ENCODE peak calls at places on chromosomes 3 and 15, in nine cellular contexts. C is fibroblast of the aortic adventitia, K is PC-3, L is fibroblast of lung, G is body of pancreas, B is transverse colon, D is fibroblast of pulmonary artery, R is adrenal gland, S is spleen. J is an unnamed sample.

GRCh38 chr3:197298341-197298857 is at the start of gene DLG1:
- DNase-seq in D (peak), B (peak), G (peak), C (peak), S (peak), R (peak), L (peak), K (peak), J (peak)

GRCh38 chr3:108757404-108757982 is at the start of gene RETNLB:
- DNase-seq in L (no peak), S (no peak), B (peak), K (no peak), C (no peak), G (peak), D (no peak), R (no peak), J (no peak)

GRCh38 chr3:129576514-129577345 is 29.7 kb downstream of the PLXND1 start:
- DNase-seq in B (peak), C (no peak), G (peak), S (peak), D (no peak), K (no peak), L (no peak), R (no peak), J (no peak)

GRCh38 chr15:52382647-52383046 is 87.0 kb upstream of the MYO5C start:
- DNase-seq in K (no peak), C (no peak), B (no peak), R (no peak), D (no peak), S (no peak), G (no peak), L (no peak), J (no peak)

GRCh38 chr3:144775581-144775980 is 804.0 kb downstream of the DIPK2A start:
- DNase-seq in C (no peak), K (no peak), D (no peak), R (no peak), G (no peak), L (no peak), S (no peak), B (no peak), J (no peak)

GRCh38 chr3:131586277-131586676 is 83.5 kb upstream of the MRPL3 start:
- DNase-seq in G (no peak), K (no peak), B (no peak), S (no peak), D (no peak), L (no peak), C (no peak), R (no peak), J (no peak)

GRCh38 chr15:48555244-48555804 is 90.2 kb downstream of the FBN1 start:
- DNase-seq in K (no peak), C (peak), L (peak), G (no peak), S (no peak), D (no peak), R (no peak), B (no peak), J (no peak)

GRCh38 chr3:107308716-107309115 is 68.5 kb upstream of the CCDC54 start:
- DNase-seq in L (no peak), K (no peak), B (no peak), G (no peak), C (no peak), S (no peak), R (no peak), D (no peak), J (no peak)

GRCh38 chr15:74209997-74210573 is 7.5 kb upstream of the STRA6 start:
- DNase-seq in G (peak), C (peak), L (peak), B (no peak), R (no peak), S (no peak), K (no peak), D (peak), J (no peak)

GRCh38 chr3:16521580-16521941 is 8.1 kb upstream of the RFTN1 start:
- DNase-seq in C (peak), K (no peak), G (no peak), S (no peak), R (no peak), D (no peak), B (no peak), L (no peak), J (no peak)

GRCh38 chr3:106255870-106256248 is 387.0 kb upstream of the CBLB start:
- DNase-seq in D (no peak), L (no peak), K (no peak), R (no peak), B (peak), G (no peak), S (peak), C (no peak), J (no peak)

GRCh38 chr3:38095687-38096483 is 41.0 kb downstream of the ACAA1 start:
- DNase-seq in L (no peak), C (no peak), R (no peak), K (no peak), S (no peak), B (no peak), D (no peak), G (no peak), J (no peak)

GRCh38 chr3:194852836-194853508 is 167.3 kb downstream of the FAM43A start:
- DNase-seq in L (no peak), D (no peak), B (no peak), G (peak), S (peak), C (no peak), K (peak), R (no peak), J (peak)

GRCh38 chr3:35965908-35966307 is 326.6 kb downstream of the ARPP21 start:
- DNase-seq in L (peak), K (peak), S (no peak), D (peak), G (no peak), C (peak), B (no peak), R (no peak), J (no peak)

GRCh38 chr15:75577401-75578205 is 1.5 kb downstream of the PTPN9 start:
- DNase-seq in L (peak), C (peak), K (peak), G (no peak), B (no peak), R (no peak), S (no peak), D (peak), J (no peak)

GRCh38 chr3:172352786-172353185 is 95.5 kb downstream of the GHSR start:
- DNase-seq in B (no peak), S (no peak), C (no peak), G (no peak), R (no peak), K (no peak), D (no peak), L (no peak), J (no peak)

GRCh38 chr15:56038015-56038414 is 44.6 kb upstream of the NEDD4 start:
- DNase-seq in C (peak), R (no peak), D (peak), G (no peak), K (no peak), S (no peak), L (no peak), B (no peak), J (no peak)

GRCh38 chr3:88810455-88810854 is 297.0 kb upstream of the EPHA3 start:
- DNase-seq in L (peak), C (peak), K (no peak), R (no peak), B (no peak), D (peak), G (no peak), S (no peak), J (no peak)

GRCh38 chr3:46881819-46882376 is 4.4 kb downstream of the PTH1R start:
- DNase-seq in L (peak), K (no peak), G (peak), S (no peak), B (peak), D (no peak), C (no peak), R (no peak), J (peak)

GRCh38 chr3:151357461-151357850 is 27.1 kb downstream of the P2RY12 start:
- DNase-seq in K (no peak), S (no peak), D (no peak), R (no peak), B (no peak), G (no peak), L (peak), C (peak), J (no peak)

GRCh38 chr3:123941150-123941941 is 19.7 kb downstream of the CCDC14 start:
- DNase-seq in K (no peak), B (no peak), S (no peak), R (no peak), L (peak), D (peak), G (no peak), C (peak), J (no peak)

GRCh38 chr3:111244760-111245159 is 173.1 kb downstream of the NECTIN3 start:
- DNase-seq in R (no peak), D (no peak), G (no peak), C (no peak), L (peak), S (no peak), B (no peak), K (no peak), J (no peak)

GRCh38 chr15:51756482-51756881 is 5.1 kb downstream of the TMOD2 start:
- DNase-seq in R (no peak), G (no peak), B (no peak), K (no peak), S (no peak), C (no peak), L (no peak), D (no peak), J (no peak)

GRCh38 chr15:68201153-68201878 is 3.8 kb downstream of the CALML4 start:
- DNase-seq in K (no peak), D (no peak), C (no peak), B (no peak), G (no peak), S (no peak), R (no peak), L (no peak), J (no peak)

GRCh38 chr15:96838088-96838487 is 507.6 kb downstream of the NR2F2 start:
- DNase-seq in R (no peak), K (no peak), L (peak), B (no peak), G (no peak), D (peak), S (no peak), C (peak), J (no peak)

GRCh38 chr15:89822030-89822429 is 7.4 kb upstream of the ANPEP start:
- DNase-seq in K (peak), L (no peak), D (no peak), R (no peak), B (no peak), C (no peak), G (no peak), S (peak), J (no peak)

GRCh38 chr3:19596408-19596807 is 337.6 kb downstream of the EFHB start:
- DNase-seq in L (no peak), K (no peak), S (no peak), B (no peak), C (no peak), G (no peak), R (no peak), D (no peak), J (no peak)

GRCh38 chr3:19595884-19596283 is 338.1 kb downstream of the EFHB start:
- DNase-seq in C (no peak), K (no peak), B (no peak), L (no peak), R (no peak), S (no peak), D (no peak), G (no peak), J (no peak)

GRCh38 chr3:19598870-19599269 is 335.1 kb downstream of the EFHB start:
- DNase-seq in L (no peak), K (no peak), D (no peak), R (no peak), B (no peak), C (no peak), G (no peak), S (no peak), J (no peak)
- H3K4me3 ChIP-seq in L (no peak), K (no peak), D (no peak), R (no peak), B (no peak), C (no peak), G (no peak), S (no peak), J (no peak)

GRCh38 chr15:90885432-90886290 is 1.4 kb downstream of the FES start:
- DNase-seq in R (peak), S (peak), G (peak), D (peak), K (peak), C (peak), B (peak), L (peak), J (peak)
- H3K4me3 ChIP-seq in R (peak), S (peak), G (no peak), D (no peak), K (no peak), C (peak), B (peak), L (peak), J (peak)

GRCh38 chr3:157532529-157533297 is 29.5 kb upstream of the VEPH1 start:
- DNase-seq in K (peak), G (peak), C (peak), R (peak), S (no peak), L (peak), B (no peak), D (peak), J (no peak)
- H3K4me3 ChIP-seq in K (peak), G (no peak), C (peak), R (no peak), S (no peak), L (peak), B (no peak), D (peak), J (no peak)

DNA sequence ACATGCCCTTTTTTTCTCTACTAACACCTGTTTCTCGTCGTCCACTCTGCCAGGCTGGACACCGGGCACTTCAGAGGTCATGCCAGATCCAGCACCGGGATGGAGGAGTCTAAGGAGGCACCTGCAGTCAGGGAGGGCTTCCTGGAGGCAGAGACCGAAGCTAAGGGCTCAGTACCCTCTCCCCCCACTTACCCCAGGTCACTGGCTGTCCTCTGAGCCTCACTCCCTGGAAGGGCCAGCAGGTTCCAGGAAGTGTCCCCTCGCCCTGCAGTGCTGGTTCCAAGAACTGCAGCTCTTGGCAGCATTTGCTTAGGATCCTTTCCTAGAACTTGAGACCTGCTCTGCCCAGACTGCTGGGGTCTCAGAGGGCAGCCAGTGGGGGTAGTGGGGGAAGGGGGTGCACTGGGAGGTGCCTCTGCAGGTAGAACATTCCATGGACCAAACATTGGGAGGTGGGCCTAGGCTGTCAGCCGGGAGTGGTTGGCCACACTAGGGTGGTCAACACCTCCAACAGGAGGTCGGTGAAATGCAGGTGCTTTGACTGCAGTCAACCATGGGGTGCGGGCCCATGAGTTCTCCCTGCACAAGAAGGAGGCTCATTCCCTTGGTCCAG is 11.3 kb downstream of the CISH start:
- DNase-seq in S (no peak), G (peak), R (no peak), D (no peak), K (no peak), B (no peak), C (no peak), L (no peak), J (no peak)
- H3K4me3 ChIP-seq in S (no peak), G (no peak), R (no peak), D (no peak), K (no peak), B (no peak), C (no peak), L (no peak), J (no peak)

DNA sequence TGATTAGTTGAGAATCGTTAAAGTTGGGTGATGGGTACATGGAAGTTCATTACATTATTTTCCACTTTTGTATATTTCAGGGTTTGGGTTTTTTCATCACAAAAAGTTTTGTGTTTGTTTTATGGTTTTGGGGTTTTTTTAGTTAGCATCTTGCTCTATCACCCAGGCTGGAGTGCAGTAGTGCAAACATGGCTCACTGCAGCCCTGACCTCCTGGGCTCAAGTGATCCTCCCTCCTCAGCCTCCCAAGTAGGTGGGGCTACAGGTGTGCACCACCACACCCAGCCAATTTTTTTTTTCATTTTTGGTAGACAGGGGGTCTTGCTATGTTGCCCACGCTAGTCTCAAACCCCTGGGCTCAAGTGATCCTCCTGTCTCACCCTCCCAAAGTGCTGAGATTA is 100.1 kb upstream of the CHD2 start:
- DNase-seq in K (no peak), D (no peak), B (no peak), G (no peak), R (no peak), L (no peak), S (peak), C (no peak), J (no peak)
- H3K4me3 ChIP-seq in K (no peak), D (no peak), B (no peak), G (no peak), R (no peak), L (no peak), S (no peak), C (no peak), J (no peak)